ENCODE peak calls at places on chromosomes 2 and 18, in four cellular contexts. One of them, this sample, is unnamed.

GRCh38 chr2:104866122-104866864 is 12.4 kb downstream of the POU3F3 start:
- DNase-seq in IMR-90: no peak
- DNase-seq in K562: no peak
- DNase-seq in GM12878: no peak
- DNase-seq in this sample: no peak

GRCh38 chr2:8636691-8637636 is 44.9 kb upstream of the ID2 start:
- DNase-seq in GM12878: no peak
- DNase-seq in K562: no peak
- DNase-seq in IMR-90: peak
- DNase-seq in this sample: no peak

GRCh38 chr2:167335627-167336026 is 447.3 kb downstream of the XIRP2 start:
- DNase-seq in IMR-90: peak
- DNase-seq in K562: no peak
- DNase-seq in GM12878: no peak
- DNase-seq in this sample: no peak

GRCh38 chr2:130840506-130840905 is 3.8 kb downstream of the ARHGEF4 start:
- DNase-seq in IMR-90: no peak
- DNase-seq in GM12878: no peak
- DNase-seq in K562: no peak
- DNase-seq in this sample: no peak

GRCh38 chr2:57728691-57729090 is 317.9 kb upstream of the VRK2 start:
- DNase-seq in GM12878: no peak
- DNase-seq in IMR-90: no peak
- DNase-seq in K562: no peak
- DNase-seq in this sample: no peak

GRCh38 chr2:8677646-8678592 is 3.9 kb upstream of the ID2 start:
- DNase-seq in IMR-90: peak
- DNase-seq in GM12878: no peak
- DNase-seq in K562: peak
- DNase-seq in this sample: peak

GRCh38 chr2:231399853-231400667 is 4.5 kb downstream of the B3GNT7 start:
- DNase-seq in GM12878: no peak
- DNase-seq in K562: no peak
- DNase-seq in IMR-90: no peak
- DNase-seq in this sample: peak

GRCh38 chr2:112182581-112183034 is 44.4 kb downstream of the FBLN7 start:
- DNase-seq in GM12878: no peak
- DNase-seq in K562: no peak
- DNase-seq in IMR-90: no peak
- DNase-seq in this sample: no peak

GRCh38 chr2:171579481-171579880 is 57.2 kb downstream of the CYBRD1 start:
- DNase-seq in K562: no peak
- DNase-seq in GM12878: no peak
- DNase-seq in IMR-90: peak
- DNase-seq in this sample: no peak

GRCh38 chr2:227388537-227389011 is 825 bp upstream of the SCYGR1 start:
- DNase-seq in GM12878: no peak
- DNase-seq in K562: no peak
- DNase-seq in IMR-90: peak
- DNase-seq in this sample: peak

GRCh38 chr2:162826901-162827300 is 11.7 kb downstream of the KCNH7 start:
- DNase-seq in GM12878: no peak
- DNase-seq in IMR-90: no peak
- DNase-seq in K562: no peak
- DNase-seq in this sample: no peak

GRCh38 chr2:40343904-40344303 is 108.0 kb downstream of the SLC8A1 start:
- DNase-seq in IMR-90: peak
- DNase-seq in GM12878: no peak
- DNase-seq in K562: no peak
- DNase-seq in this sample: no peak

GRCh38 chr2:210626849-210627248 is 70.5 kb downstream of the CPS1 start:
- DNase-seq in K562: no peak
- DNase-seq in IMR-90: peak
- DNase-seq in GM12878: no peak
- DNase-seq in this sample: no peak

GRCh38 chr2:196101325-196101981 is 32.8 kb upstream of the DNAH7 start:
- DNase-seq in IMR-90: peak
- DNase-seq in K562: peak
- DNase-seq in GM12878: peak
- DNase-seq in this sample: no peak

GRCh38 chr2:128347701-128348504 is 29.2 kb upstream of the HS6ST1 start:
- DNase-seq in K562: no peak
- DNase-seq in GM12878: no peak
- DNase-seq in IMR-90: peak
- DNase-seq in this sample: no peak

GRCh38 chr2:240125749-240126148 is 10.4 kb downstream of the COPS9 start:
- DNase-seq in IMR-90: no peak
- DNase-seq in GM12878: no peak
- DNase-seq in K562: no peak
- DNase-seq in this sample: no peak

GRCh38 chr2:6810961-6811360 is 54.7 kb downstream of the CMPK2 start:
- DNase-seq in IMR-90: no peak
- DNase-seq in K562: no peak
- DNase-seq in GM12878: no peak
- DNase-seq in this sample: no peak

GRCh38 chr2:148726228-148726627 is 81.7 kb downstream of the EPC2 start:
- DNase-seq in IMR-90: no peak
- DNase-seq in K562: no peak
- DNase-seq in GM12878: peak
- DNase-seq in this sample: no peak

DNA sequence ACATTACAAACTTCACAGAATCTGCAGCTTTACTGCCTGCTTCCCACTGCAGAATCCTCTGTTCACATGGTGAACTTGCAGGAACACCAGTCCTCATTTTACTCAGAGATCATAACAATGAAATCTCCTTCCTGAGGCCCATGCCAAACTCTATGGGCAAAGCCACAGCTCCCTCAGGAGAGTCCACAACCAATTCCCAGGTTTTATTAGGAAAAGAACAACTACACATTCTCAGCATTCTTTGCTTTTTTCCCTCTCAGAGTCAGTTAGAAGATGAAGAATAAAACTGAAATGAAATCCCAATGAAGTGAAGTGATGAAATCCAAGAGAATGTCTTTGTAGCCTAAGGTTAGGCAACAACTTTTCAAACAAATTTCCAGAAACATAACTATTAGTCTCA is 233.7 kb downstream of the DSEL start:
- DNase-seq in K562: no peak
- DNase-seq in IMR-90: peak
- DNase-seq in GM12878: no peak
- DNase-seq in this sample: no peak
- TF ChIP-seq ELK1 in K562: no peak
- TF ChIP-seq ELK1 in IMR-90: no peak
- TF ChIP-seq ELK1 in GM12878: no peak
- TF ChIP-seq ELK1 in this sample: no peak

GRCh38 chr18:58639751-58640427 is 11.0 kb upstream of the ALPK2 start:
- DNase-seq in IMR-90: peak
- DNase-seq in K562: no peak
- DNase-seq in GM12878: no peak
- DNase-seq in this sample: no peak
- TF ChIP-seq ELK1 in IMR-90: no peak
- TF ChIP-seq ELK1 in K562: no peak
- TF ChIP-seq ELK1 in GM12878: no peak
- TF ChIP-seq ELK1 in this sample: no peak

DNA sequence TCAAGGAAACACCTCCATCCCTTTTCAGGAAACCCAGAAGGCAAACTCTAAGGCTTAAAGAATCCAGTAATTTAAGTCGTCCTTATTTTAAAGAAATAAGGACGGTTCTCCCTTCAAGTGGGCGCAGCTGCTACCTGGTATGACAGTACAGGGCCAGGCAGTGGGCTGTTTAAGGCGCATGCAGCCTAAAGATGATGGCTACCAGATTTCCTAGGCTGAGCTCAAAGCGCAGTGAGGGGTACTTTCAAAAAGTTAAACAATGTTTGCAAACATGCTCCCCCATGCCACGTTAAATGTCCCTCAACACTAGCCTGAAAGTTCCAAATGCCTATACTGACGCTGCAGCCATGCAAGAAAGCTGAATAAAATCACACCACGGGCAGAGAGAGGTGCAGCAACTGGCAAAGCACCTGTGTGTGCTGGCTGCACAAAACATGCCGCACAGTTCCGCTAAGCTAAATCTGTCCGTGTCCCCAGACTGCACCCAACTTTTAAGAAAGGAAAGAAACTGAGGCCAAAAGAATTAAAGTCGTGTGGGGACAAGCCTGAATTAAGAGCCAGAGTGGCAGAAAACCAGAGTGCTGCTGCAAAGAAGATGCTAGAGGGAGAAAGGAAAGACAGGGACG is 582 bp downstream of the HIBCH start:
- DNase-seq in GM12878: no peak
- DNase-seq in K562: no peak
- DNase-seq in IMR-90: peak
- DNase-seq in this sample: no peak
- TF ChIP-seq ELK1 in GM12878: no peak
- TF ChIP-seq ELK1 in K562: no peak
- TF ChIP-seq ELK1 in IMR-90: no peak
- TF ChIP-seq ELK1 in this sample: no peak

GRCh38 chr2:100292022-100292580 is 30.2 kb downstream of the LONRF2 start:
- DNase-seq in K562: peak
- DNase-seq in GM12878: no peak
- DNase-seq in IMR-90: peak
- DNase-seq in this sample: peak
- TF ChIP-seq ELK1 in K562: no peak
- TF ChIP-seq ELK1 in GM12878: no peak
- TF ChIP-seq ELK1 in IMR-90: no peak
- TF ChIP-seq ELK1 in this sample: no peak

DNA sequence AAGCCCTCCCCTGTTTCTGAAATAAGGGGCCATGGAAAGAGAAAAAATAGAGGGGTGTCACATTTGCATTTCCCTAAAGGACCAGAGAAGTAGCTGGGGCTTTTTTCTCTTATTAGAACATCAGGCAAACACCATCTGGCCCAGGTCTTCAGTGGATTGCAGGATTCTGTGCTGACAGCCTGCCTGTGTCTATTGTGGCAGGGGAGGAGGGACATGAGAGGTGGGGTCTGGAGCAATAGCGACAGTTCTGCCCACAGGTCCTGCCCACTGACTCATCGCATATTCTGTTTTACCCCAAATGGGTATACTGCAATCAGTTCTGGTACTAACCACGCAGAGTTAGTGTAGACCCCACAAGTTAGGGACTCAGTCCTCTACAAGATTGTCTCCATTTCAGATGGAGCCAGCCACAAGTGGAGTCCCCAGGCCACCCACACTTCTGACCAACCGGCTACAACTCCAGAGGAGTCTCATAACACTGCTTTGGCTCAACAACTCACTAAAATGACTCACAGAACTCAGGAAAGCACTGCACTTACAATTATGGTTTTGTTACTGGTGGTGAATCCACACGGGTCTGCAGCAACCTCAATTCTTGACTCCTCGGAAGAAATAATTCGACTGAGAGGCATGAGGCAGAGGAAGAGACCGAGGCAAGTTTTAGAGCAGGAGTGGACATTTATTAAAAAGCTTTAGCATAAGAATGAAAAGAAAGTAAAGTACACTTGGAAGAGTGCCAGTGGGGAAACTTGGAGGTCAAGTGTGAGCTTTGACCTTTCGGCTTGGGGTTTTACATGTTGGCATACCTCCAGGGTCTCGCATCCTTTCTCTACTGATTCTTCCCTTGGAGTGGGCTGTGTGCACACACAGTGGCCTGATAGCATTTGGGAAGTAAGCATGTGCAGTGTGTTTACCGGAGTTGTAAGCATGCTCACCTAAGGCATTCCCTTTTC is 146.4 kb upstream of the SPATS2L start:
- DNase-seq in GM12878: no peak
- DNase-seq in K562: no peak
- DNase-seq in IMR-90: peak
- DNase-seq in this sample: no peak
- TF ChIP-seq ELK1 in GM12878: no peak
- TF ChIP-seq ELK1 in K562: no peak
- TF ChIP-seq ELK1 in IMR-90: no peak
- TF ChIP-seq ELK1 in this sample: no peak

DNA sequence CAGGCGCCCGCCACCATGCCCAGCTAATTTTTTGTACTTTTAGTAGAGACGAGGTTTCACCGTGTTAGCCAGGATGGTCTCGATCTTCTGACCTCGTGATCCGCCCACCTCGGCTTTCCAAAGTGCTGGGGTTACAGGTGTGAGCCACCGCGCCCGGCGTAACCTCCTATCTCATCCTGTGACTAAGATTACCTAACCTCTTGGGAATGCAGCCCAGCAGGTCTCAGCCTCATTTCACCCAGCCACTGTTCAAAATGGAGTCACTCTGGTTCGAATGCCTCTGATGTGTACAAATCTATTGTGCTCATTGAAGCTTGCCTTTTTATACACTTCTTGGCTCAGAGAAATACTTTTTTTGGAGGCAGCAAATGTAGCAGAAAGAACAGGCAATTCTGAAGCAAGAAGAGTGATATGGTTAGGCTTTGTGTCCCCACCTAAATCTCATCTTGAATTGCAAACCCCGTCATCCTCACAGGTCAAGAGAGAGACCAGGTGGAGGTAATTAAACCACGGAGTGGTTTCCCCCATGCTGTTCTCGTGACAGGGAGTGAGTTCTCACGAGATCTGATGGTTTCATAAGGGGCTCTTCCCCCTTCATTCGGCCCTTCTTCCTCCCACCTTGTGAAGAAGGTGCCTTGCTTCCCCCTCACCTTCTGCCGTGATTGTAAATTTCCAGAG is 60.6 kb downstream of the SLC4A3 start:
- DNase-seq in K562: no peak
- DNase-seq in GM12878: no peak
- DNase-seq in IMR-90: no peak
- DNase-seq in this sample: no peak
- TF ChIP-seq ELK1 in K562: no peak
- TF ChIP-seq ELK1 in GM12878: no peak
- TF ChIP-seq ELK1 in IMR-90: no peak
- TF ChIP-seq ELK1 in this sample: no peak

GRCh38 chr2:11939523-11939922 is 193.1 kb downstream of the LPIN1 start:
- DNase-seq in GM12878: no peak
- DNase-seq in IMR-90: no peak
- DNase-seq in K562: no peak
- DNase-seq in this sample: no peak

GRCh38 chr2:11940121-11940743 is 193.8 kb downstream of the LPIN1 start:
- DNase-seq in IMR-90: no peak
- DNase-seq in GM12878: no peak
- DNase-seq in K562: peak
- DNase-seq in this sample: no peak

GRCh38 chr2:11940799-11941198 is 194.4 kb downstream of the LPIN1 start:
- DNase-seq in IMR-90: no peak
- DNase-seq in K562: peak
- DNase-seq in GM12878: no peak
- DNase-seq in this sample: no peak

GRCh38 chr2:11936761-11937160 is 190.3 kb downstream of the LPIN1 start:
- DNase-seq in K562: no peak
- DNase-seq in IMR-90: no peak
- DNase-seq in GM12878: no peak
- DNase-seq in this sample: no peak

GRCh38 chr2:11938196-11938595 is 191.8 kb downstream of the LPIN1 start:
- DNase-seq in K562: no peak
- DNase-seq in IMR-90: peak
- DNase-seq in GM12878: no peak
- DNase-seq in this sample: peak
- TF ChIP-seq ELK1 in K562: no peak
- TF ChIP-seq ELK1 in IMR-90: no peak
- TF ChIP-seq ELK1 in GM12878: no peak
- TF ChIP-seq ELK1 in this sample: no peak

GRCh38 chr2:44362207-44363015 is 664 bp downstream of the CAMKMT start:
- DNase-seq in GM12878: peak
- DNase-seq in IMR-90: peak
- DNase-seq in K562: peak
- DNase-seq in this sample: peak
- TF ChIP-seq ELK1 in GM12878: no peak
- TF ChIP-seq ELK1 in IMR-90: no peak
- TF ChIP-seq ELK1 in K562: no peak
- TF ChIP-seq ELK1 in this sample: no peak

This sample was measured in A549.